ENCODE peak calls at places on chromosomes 3 and 15, in seven cellular contexts. J is AG10803, D is stomach, Z is tibial nerve, O is dorsolateral prefrontal cortex, S is progenitor cell of endocrine pancreas, K is GM06990. M is an unnamed sample.
A peak's percentile ranks its signal among the peaks of the same experiment; 100 is the strongest.

GRCh38 chr3:160927620-160928019 is 171.6 kb downstream of the PPM1L start:
- DNase-seq in D (no peak), S (no peak), O (no peak), J (no peak), K (no peak), Z (no peak), M (no peak)

GRCh38 chr3:159796744-159797143 is 191.9 kb upstream of the IL12A start:
- DNase-seq in D (no peak), J (peak; percentile 85), O (no peak), Z (no peak), S (no peak), K (no peak), M (peak; percentile 59)

GRCh38 chr15:70584838-70585706 is 178.3 kb downstream of the UACA start:
- DNase-seq in D (peak; percentile 27), J (peak; percentile 24), Z (no peak), S (peak; percentile 71), K (no peak), O (no peak), M (peak; percentile 58)

GRCh38 chr3:17742837-17743659 is 617 bp upstream of the TBC1D5 start:
- DNase-seq in J (no peak), K (no peak), Z (peak; percentile 88), O (no peak), S (no peak), D (peak; percentile 97), M (no peak)

GRCh38 chr3:16183601-16184270 is 9.3 kb downstream of the GALNT15 start:
- DNase-seq in O (no peak), K (no peak), D (no peak), S (no peak), J (peak; percentile 89), Z (peak; percentile 5), M (peak; percentile 60)

GRCh38 chr3:65200312-65200711 is 512.5 kb upstream of the ADAMTS9 start:
- DNase-seq in D (no peak), S (no peak), J (no peak), O (no peak), K (no peak), Z (no peak), M (no peak)

GRCh38 chr15:67119238-67119846 is 53.9 kb downstream of the SMAD3 start:
- DNase-seq in S (no peak), O (no peak), J (no peak), Z (no peak), K (no peak), D (no peak), M (no peak)

GRCh38 chr3:58045084-58045483 is 36.9 kb downstream of the FLNB start:
- DNase-seq in O (no peak), Z (no peak), K (no peak), J (peak; percentile 56), S (no peak), D (no peak), M (no peak)

GRCh38 chr3:195180490-195181106 is 90.4 kb downstream of the XXYLT1 start:
- DNase-seq in Z (no peak), O (no peak), S (no peak), K (no peak), D (no peak), J (no peak), M (no peak)

GRCh38 chr3:49519266-49519665 is 35.0 kb upstream of the BSN start:
- DNase-seq in D (no peak), Z (no peak), O (peak; percentile 81), S (no peak), J (no peak), K (no peak), M (no peak)

DNA sequence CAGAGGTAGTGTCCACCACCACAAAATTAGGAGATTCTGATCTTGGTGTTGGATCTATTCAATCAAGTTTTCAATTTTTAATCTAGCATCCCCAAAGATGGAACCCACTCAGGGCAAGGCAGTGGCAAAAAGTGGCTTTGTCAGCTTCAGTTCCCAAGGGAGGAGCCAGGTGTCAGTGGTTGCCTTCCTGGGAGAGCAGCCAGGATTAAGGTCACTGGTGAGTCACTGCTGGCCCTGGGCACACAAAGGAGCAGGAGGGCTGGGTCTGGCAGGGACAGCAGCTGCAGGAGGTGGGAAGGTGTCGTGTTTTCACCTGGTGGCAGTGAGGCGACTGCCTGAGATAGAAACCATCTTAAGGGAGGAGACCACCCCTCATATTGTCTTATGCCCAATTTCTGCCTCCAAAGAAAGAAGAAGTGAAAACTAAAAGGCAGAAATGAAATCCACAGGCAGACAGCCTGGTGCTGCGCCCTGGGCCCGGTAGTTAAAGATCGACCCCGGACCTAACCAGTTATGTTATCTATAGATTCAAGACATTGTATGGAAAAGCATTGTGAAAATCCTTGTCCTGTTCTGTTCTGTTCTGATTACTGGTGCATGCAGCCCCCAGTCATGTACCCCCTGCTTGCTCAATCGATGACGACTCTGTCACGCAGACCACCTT is 5.9 kb upstream of the KLHL25 start:
- DNase-seq in Z (no peak), S (no peak), K (no peak), O (no peak), J (peak; percentile 53), D (peak; percentile 91), M (peak; percentile 77)
- TF ChIP-seq CTCF in Z (no peak), S (no peak), K (no peak), O (no peak), J (no peak), D (peak; percentile 22), M (peak; percentile 59)

DNA sequence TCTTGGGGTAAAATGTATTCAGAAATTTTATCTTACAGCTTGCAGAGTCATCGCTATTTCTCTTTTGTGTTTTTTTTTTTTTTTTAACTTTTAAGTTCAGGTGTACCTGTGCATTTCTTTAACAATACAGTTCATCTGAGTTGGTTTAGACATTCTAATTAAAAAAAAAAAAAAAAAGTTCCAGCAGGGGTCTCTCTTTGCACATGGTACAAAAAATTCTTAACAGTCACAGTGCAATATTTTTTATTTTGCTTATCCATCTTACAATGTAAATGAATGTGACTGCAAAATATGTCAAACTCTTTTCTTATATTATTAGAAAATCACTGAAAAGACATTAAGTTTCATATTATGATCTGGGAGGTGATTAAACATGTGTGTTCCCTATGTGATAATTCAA is 47.5 kb upstream of the SLC9A9 start:
- DNase-seq in K (peak; percentile 11), O (no peak), J (no peak), S (no peak), D (no peak), Z (no peak), M (no peak)
- TF ChIP-seq CTCF in K (peak; percentile 25), O (peak; percentile 39), J (peak; percentile 37), S (peak; percentile 56), D (no peak), Z (no peak), M (no peak)

GRCh38 chr3:25567806-25568524 is 96.7 kb downstream of the TOP2B start:
- DNase-seq in J (no peak), D (no peak), K (no peak), Z (no peak), O (no peak), S (no peak), M (no peak)

GRCh38 chr3:25565807-25566206 is 98.9 kb downstream of the TOP2B start:
- DNase-seq in O (no peak), S (no peak), K (no peak), J (no peak), Z (no peak), D (no peak), M (no peak)

GRCh38 chr3:25568525-25569078 is 96.1 kb downstream of the TOP2B start:
- DNase-seq in S (no peak), Z (no peak), J (no peak), K (no peak), O (no peak), D (no peak), M (no peak)

GRCh38 chr3:25567390-25567789 is 97.3 kb downstream of the TOP2B start:
- DNase-seq in D (no peak), S (no peak), Z (no peak), O (no peak), K (no peak), J (no peak), M (no peak)

GRCh38 chr3:25566358-25566920 is 98.3 kb downstream of the TOP2B start:
- DNase-seq in K (no peak), Z (no peak), D (no peak), O (no peak), J (no peak), S (no peak), M (no peak)
- TF ChIP-seq CTCF in K (no peak), Z (no peak), D (no peak), O (no peak), J (no peak), S (peak; percentile 32), M (no peak)

GRCh38 chr3:151426337-151426648 is 34.6 kb downstream of the IGSF10 start:
- DNase-seq in K (peak; percentile 21), S (no peak), O (no peak), J (no peak), Z (no peak), D (no peak), M (no peak)
- TF ChIP-seq CTCF in K (no peak), S (peak; percentile 8), O (no peak), J (peak; percentile 0), Z (no peak), D (no peak), M (peak; percentile 2)

DNA sequence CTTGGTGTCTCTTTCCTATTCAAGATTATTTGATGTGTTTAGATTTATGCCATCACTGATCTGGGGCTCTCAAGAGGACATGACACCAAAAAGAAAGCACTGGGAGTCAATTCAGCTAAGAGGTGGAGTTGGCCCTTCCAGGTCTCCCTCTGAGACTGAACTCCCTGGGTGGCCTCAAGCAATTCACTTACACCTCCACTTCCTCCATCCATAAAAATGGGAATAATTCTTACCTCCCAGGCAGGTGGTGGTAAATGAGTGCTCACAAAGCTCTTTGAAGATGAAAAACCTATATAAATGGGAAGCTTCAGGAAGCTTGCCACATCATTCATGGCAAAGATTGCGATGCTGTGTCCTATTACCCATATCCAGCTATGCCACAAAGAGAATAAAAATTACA is 59.2 kb upstream of the ICE2 start:
- DNase-seq in K (no peak), J (no peak), S (no peak), Z (no peak), O (no peak), D (no peak), M (no peak)
- TF ChIP-seq CTCF in K (no peak), J (no peak), S (no peak), Z (no peak), O (no peak), D (no peak), M (no peak)

GRCh38 chr3:158091526-158091925 is 14.7 kb downstream of the SHOX2 start:
- DNase-seq in O (no peak), D (no peak), S (no peak), K (no peak), J (peak; percentile 55), Z (no peak), M (peak; percentile 47)
- TF ChIP-seq CTCF in O (no peak), D (no peak), S (peak; percentile 33), K (peak; percentile 10), J (peak; percentile 46), Z (no peak), M (peak; percentile 48)